ENCODE peak calls at places on chromosomes 16 and 17, in ten cellular contexts. I is natural killer cell treated with Interleukin-12 subunit alpha and Interleukin-12 subunit beta and Interleukin-15 and Interleukin-18, amount 100 ng/mL, for 72 hours; J is activated CD8-positive, alpha-beta memory T cell treated with anti-CD3 and anti-CD28 coated beads, Interleukin-2, amount 10 ng/mL, durations not matched to agents 7 days and 5 days; A is thoracic aorta; B is right lobe of liver; N is heart right ventricle; R is body of pancreas; G is right cardiac atrium; W is mucosa of descending colon; U is stimulated activated naive CD8-positive, alpha-beta T cell treated with anti-CD3 and anti-CD28 coated beads, Interleukin-15, amount 100 ng/mL, for 72 hours. X is an unnamed sample.
A peak's percentile ranks its signal among the peaks of the same experiment; 100 is the strongest.

GRCh38 chr17:59617141-59617757 is 2.4 kb upstream of the CLTC start:
- ATAC-seq in R (no peak), J (no peak), I (no peak), W (no peak), B (no peak), G (no peak), A (no peak), U (no peak), N (no peak), X (no peak)

GRCh38 chr16:52193441-52193840 is 353.5 kb downstream of the TOX3 start:
- ATAC-seq in I (no peak), G (no peak), R (no peak), J (no peak), N (no peak), U (no peak), A (no peak), W (no peak), B (peak; percentile 64), X (no peak)

GRCh38 chr17:36485805-36486203 is 677 bp upstream of the ZNHIT3 start:
- ATAC-seq in G (no peak), I (no peak), J (no peak), R (no peak), N (no peak), B (no peak), U (no peak), W (no peak), A (no peak), X (no peak)

GRCh38 chr16:49855822-49856740 is at the start of gene ZNF423:
- ATAC-seq in N (no peak), J (no peak), W (no peak), U (peak; percentile 11), R (no peak), A (no peak), G (peak; percentile 3), B (no peak), I (no peak), X (no peak)

GRCh38 chr16:87126403-87127025 is 190.7 kb downstream of the C16orf95 start:
- ATAC-seq in G (peak; percentile 17), W (no peak), I (no peak), B (no peak), U (no peak), J (no peak), N (no peak), R (peak; percentile 39), A (no peak), X (no peak)

GRCh38 chr17:4914009-4914408 is 11.1 kb upstream of the CHRNE start:
- ATAC-seq in U (no peak), R (peak; percentile 16), G (no peak), I (no peak), B (peak; percentile 62), J (no peak), W (peak; percentile 36), A (no peak), N (no peak), X (no peak)

GRCh38 chr16:74842413-74842812 is 67.8 kb upstream of the FA2H start:
- ATAC-seq in R (no peak), I (no peak), U (no peak), J (no peak), B (no peak), W (no peak), N (no peak), A (no peak), G (no peak), X (no peak)

GRCh38 chr16:4338125-4338582 is 13.0 kb downstream of the PAM16 start:
- ATAC-seq in G (no peak), N (no peak), B (no peak), W (no peak), A (no peak), U (peak; percentile 13), J (no peak), R (no peak), I (no peak), X (no peak)

GRCh38 chr17:12644623-12645022 is 21.1 kb upstream of the MYOCD start:
- ATAC-seq in U (no peak), A (no peak), B (no peak), W (no peak), R (no peak), J (no peak), N (no peak), G (no peak), I (no peak), X (no peak)

GRCh38 chr17:17568772-17569195 is 22.7 kb downstream of the PEMT start:
- ATAC-seq in U (peak; percentile 53), I (no peak), A (no peak), B (peak; percentile 55), J (peak; percentile 73), N (no peak), R (peak; percentile 66), G (no peak), W (peak; percentile 78), X (peak; percentile 46)

GRCh38 chr17:60964160-60964559 is 286.5 kb downstream of the BCAS3 start:
- ATAC-seq in I (no peak), W (no peak), U (no peak), A (no peak), B (no peak), N (no peak), G (no peak), R (no peak), J (no peak), X (no peak)

GRCh38 chr17:79053251-79053925 is 21.2 kb upstream of the ENGASE start:
- ATAC-seq in A (no peak), B (no peak), R (no peak), W (no peak), I (no peak), U (no peak), G (no peak), N (no peak), J (no peak), X (no peak)

GRCh38 chr17:18963126-18964017 is 11.4 kb downstream of the SLC5A10 start:
- ATAC-seq in A (no peak), N (no peak), U (no peak), R (no peak), I (no peak), J (no peak), W (peak; percentile 25), B (no peak), G (no peak), X (peak; percentile 13)

GRCh38 chr17:42653179-42654124 is 5.6 kb upstream of the TUBG2 start:
- ATAC-seq in G (peak; percentile 88), I (no peak), W (peak; percentile 45), J (no peak), B (peak; percentile 41), U (no peak), A (no peak), R (peak; percentile 76), N (peak; percentile 88), X (no peak)

GRCh38 chr16:55515110-55515509 is 6.2 kb downstream of the LPCAT2 start:
- ATAC-seq in A (no peak), W (no peak), J (no peak), U (no peak), R (no peak), N (no peak), B (no peak), I (no peak), G (no peak), X (no peak)

GRCh38 chr17:82134101-82134500 is 36.1 kb upstream of the FASN start:
- ATAC-seq in G (peak; percentile 60), W (peak; percentile 39), A (no peak), U (no peak), R (peak; percentile 21), N (no peak), J (no peak), I (no peak), B (peak; percentile 71), X (no peak)

GRCh38 chr17:71883258-71883657 is 237.6 kb upstream of the SOX9 start:
- ATAC-seq in W (no peak), R (no peak), A (no peak), G (no peak), B (no peak), N (no peak), U (no peak), J (no peak), I (no peak), X (no peak)

GRCh38 chr16:23398987-23399805 is 53.8 kb downstream of the COG7 start:
- ATAC-seq in R (no peak), J (no peak), W (no peak), B (no peak), I (no peak), A (no peak), N (peak; percentile 77), G (peak; percentile 77), U (no peak), X (no peak)

GRCh38 chr16:31453255-31454204 is 5.8 kb upstream of the ARMC5 start:
- ATAC-seq in R (no peak), A (no peak), U (no peak), N (no peak), I (no peak), J (no peak), W (peak; percentile 57), G (peak; percentile 34), B (peak; percentile 6), X (no peak)

GRCh38 chr16:84044108-84044488 is 1.5 kb upstream of the SLC38A8 start:
- ATAC-seq in N (no peak), I (no peak), R (no peak), U (peak; percentile 16), W (no peak), B (peak; percentile 66), G (no peak), A (no peak), J (no peak), X (no peak)

GRCh38 chr17:64091116-64091515 is 38.8 kb downstream of the ERN1 start:
- ATAC-seq in I (no peak), B (no peak), A (no peak), W (no peak), G (no peak), R (no peak), U (peak; percentile 56), J (peak; percentile 92), N (no peak), X (peak; percentile 81)

X was measured in activated T-helper 17 cell treated with anti-CD3 and anti-CD28 coated beads, Interleukin-2, amount 50 U/mL, for 72 hours.